ENCODE peak calls at places on chromosomes 7 and 10, in nine cellular contexts. J is activated T-cell treated with anti-CD3 and anti-CD28 coated beads for 1 hour; S is kidney tubule cell; W is T-cell; H is RPMI7951; V is mucosa of descending colon; F is NCI-H1092 treated with DMSO at 0.1 percent for 48 hours; U is naive B cell; B is activated CD4-positive, alpha-beta T cell treated with anti-CD3 and anti-CD28 coated beads, Interleukin-2, amount 10 ng/mL, durations not matched to agents 7 days and 5 days. D is an unnamed sample.

GRCh38 chr7:133036290-133036689 is 45.6 kb downstream of the CHCHD3 start:
- DNase-seq in J (no peak), S (no peak), W (no peak), H (no peak), V (no peak), F (no peak), U (no peak), B (no peak), D (no peak)

GRCh38 chr10:110214380-110214826 is 7.0 kb downstream of the MXI1 start:
- DNase-seq in J (no peak), S (no peak), W (no peak), H (no peak), V (no peak), F (no peak), U (no peak), B (peak; percentile 31), D (no peak)

GRCh38 chr7:22127835-22128527 is 182.3 kb upstream of the CDCA7L start:
- DNase-seq in J (no peak), S (no peak), W (no peak), H (no peak), V (no peak), F (no peak), U (no peak), B (no peak), D (no peak)

GRCh38 chr10:13306103-13306502 is 6.2 kb upstream of the PHYH start:
- DNase-seq in J (no peak), S (no peak), W (no peak), H (no peak), V (no peak), F (no peak), U (no peak), B (no peak), D (no peak)

GRCh38 chr10:62844280-62845011 is 28.3 kb upstream of the EGR2 start:
- DNase-seq in J (no peak), S (no peak), W (no peak), H (no peak), V (no peak), F (no peak), U (no peak), B (no peak), D (no peak)

GRCh38 chr10:68560201-68560915 is at the start of gene TET1:
- DNase-seq in J (no peak), S (no peak), W (no peak), H (peak; percentile 72), V (peak; percentile 61), F (peak; percentile 39), U (peak; percentile 9), B (peak; percentile 21), D (peak; percentile 57)

GRCh38 chr7:140238778-140239652 is 62.2 kb upstream of the KDM7A start:
- DNase-seq in J (no peak), S (peak; percentile 12), W (no peak), H (no peak), V (peak; percentile 96), F (peak; percentile 87), U (no peak), B (no peak), D (no peak)

GRCh38 chr7:92425311-92425947 is 21.9 kb upstream of the GATAD1 start:
- DNase-seq in J (no peak), S (no peak), W (no peak), H (peak; percentile 9), V (peak; percentile 45), F (no peak), U (no peak), B (no peak), D (no peak)

GRCh38 chr10:6678211-6678803 is 98.2 kb upstream of the PRKCQ start:
- DNase-seq in J (peak; percentile 55), S (peak; percentile 43), W (peak; percentile 52), H (peak; percentile 55), V (peak; percentile 78), F (peak; percentile 5), U (peak; percentile 30), B (peak; percentile 69), D (peak; percentile 15)

GRCh38 chr7:113026941-113027340 is 59.7 kb downstream of the GPR85 start:
- DNase-seq in J (no peak), S (peak; percentile 78), W (no peak), H (peak; percentile 3), V (no peak), F (no peak), U (no peak), B (no peak), D (no peak)

GRCh38 chr7:155369-156000 is 36.9 kb upstream of the FAM20C start:
- DNase-seq in J (no peak), S (peak; percentile 61), W (no peak), H (peak; percentile 46), V (peak; percentile 39), F (no peak), U (no peak), B (no peak), D (no peak)

D was measured in progenitor cell of endocrine pancreas.